ENCODE peak calls at places on chromosomes 13 and 19, in ten cellular contexts. H is CD4-positive, CD25-positive, alpha-beta regulatory T cell; X is left cardiac atrium; B is anterior cingulate cortex; N is activated T-helper 1 cell treated with Interleukin-2 at 50 U/mL for 16 hours; R is T-helper 1 cell; Q is foreskin fibroblast; K is GM10248; I is stimulated activated CD8-positive, alpha-beta memory T cell treated with anti-CD3 and anti-CD28 coated beads, Interleukin-15, amount 100 ng/mL, for 4 hours; L is Ammon's horn. D is an unnamed sample.

GRCh38 chr19:18966304-18966703 is 25.3 kb upstream of the HOMER3 start:
- DNase-seq in H (no peak), X (no peak), B (no peak), N (no peak), R (no peak), Q (no peak), K (no peak), I (no peak), L (no peak), D (no peak)

GRCh38 chr19:30744741-30745475 is 372.7 kb downstream of the ZNF536 start:
- DNase-seq in H (no peak), X (no peak), B (no peak), N (no peak), R (no peak), Q (no peak), K (no peak), I (no peak), L (no peak), D (no peak)

GRCh38 chr19:49718511-49718910 is 27.6 kb downstream of the CPT1C start:
- DNase-seq in H (no peak), X (no peak), B (no peak), N (no peak), R (no peak), Q (peak; percentile 7), K (no peak), I (no peak), L (no peak), D (peak; percentile 46)

GRCh38 chr19:16025108-16026101 is 50.9 kb upstream of the TPM4 start:
- DNase-seq in H (no peak), X (peak; percentile 34), B (no peak), N (no peak), R (no peak), Q (peak; percentile 82), K (no peak), I (no peak), L (no peak), D (peak; percentile 79)

GRCh38 chr13:76542176-76542575 is 344.0 kb downstream of the KCTD12 start:
- DNase-seq in H (no peak), X (no peak), B (no peak), N (no peak), R (no peak), Q (no peak), K (no peak), I (no peak), L (no peak), D (no peak)

GRCh38 chr13:107842562-107843180 is 372.7 kb downstream of the LIG4 start:
- DNase-seq in H (no peak), X (no peak), B (no peak), N (no peak), R (no peak), Q (no peak), K (no peak), I (no peak), L (no peak), D (no peak)

GRCh38 chr13:41267106-41267505 is 3.7 kb upstream of the MTRF1 start:
- DNase-seq in H (no peak), X (no peak), B (no peak), N (no peak), R (no peak), Q (no peak), K (no peak), I (no peak), L (no peak), D (peak; percentile 28)

GRCh38 chr19:11137542-11138384 is 17.8 kb downstream of the SPC24 start:
- DNase-seq in H (peak; percentile 43), X (peak; percentile 89), B (peak; percentile 59), N (peak; percentile 36), R (peak; percentile 48), Q (peak; percentile 94), K (peak; percentile 73), I (peak; percentile 12), L (peak; percentile 85), D (peak; percentile 94)

GRCh38 chr13:85738696-85739320 is 60.4 kb downstream of the SLITRK6 start:
- DNase-seq in H (no peak), X (no peak), B (no peak), N (no peak), R (no peak), Q (no peak), K (no peak), I (no peak), L (no peak), D (no peak)

GRCh38 chr13:101303512-101303911 is 112.8 kb downstream of the NALCN start:
- DNase-seq in H (no peak), X (no peak), B (peak; percentile 6), N (no peak), R (no peak), Q (no peak), K (no peak), I (no peak), L (peak; percentile 54), D (no peak)

GRCh38 chr13:24784319-24784718 is 20.4 kb downstream of the RNF17 start:
- DNase-seq in H (no peak), X (no peak), B (no peak), N (no peak), R (no peak), Q (no peak), K (no peak), I (no peak), L (no peak), D (no peak)

GRCh38 chr13:110551284-110551683 is 10.2 kb downstream of the RAB20 start:
- DNase-seq in H (no peak), X (no peak), B (no peak), N (no peak), R (no peak), Q (no peak), K (no peak), I (no peak), L (no peak), D (no peak)

GRCh38 chr13:112959701-112960542 is 9.1 kb upstream of the MCF2L start:
- DNase-seq in H (no peak), X (no peak), B (no peak), N (no peak), R (no peak), Q (no peak), K (no peak), I (no peak), L (no peak), D (no peak)

GRCh38 chr19:8036438-8037099 is 16.0 kb upstream of the CCL25 start:
- DNase-seq in H (no peak), X (no peak), B (no peak), N (no peak), R (no peak), Q (no peak), K (no peak), I (no peak), L (no peak), D (no peak)

D was measured in EH.